ENCODE peak calls at places on chromosome 15, in seven cellular contexts. W is heart right ventricle; A is CD8-positive, alpha-beta T cell; T is epithelial cell of prostate; I is brain microvascular endothelial cell; U is effector memory CD4-positive, alpha-beta T cell; X is AG04450. N is an unnamed sample.

GRCh38 chr15:69451951-69452701 is 492 bp upstream of the RPLP1 start:
- DNase-seq in I (peak), W (no peak), X (no peak), A (peak), U (no peak), T (no peak), N (no peak)

GRCh38 chr15:42405876-42406482 is 46.7 kb downstream of the CAPN3 start:
- DNase-seq in I (no peak), W (no peak), U (no peak), T (no peak), X (no peak), A (no peak), N (no peak)

GRCh38 chr15:98853593-98854420 is 153.8 kb downstream of the PGPEP1L start:
- DNase-seq in A (no peak), X (no peak), W (no peak), I (no peak), T (no peak), U (no peak), N (no peak)

GRCh38 chr15:91348812-91349500 is 248.9 kb downstream of the SV2B start:
- DNase-seq in U (no peak), T (peak), I (no peak), A (no peak), W (no peak), X (no peak), N (no peak)

GRCh38 chr15:34795267-34796081 is at the start of gene ACTC1:
- DNase-seq in X (no peak), A (no peak), T (no peak), I (peak), W (peak), U (no peak), N (peak)

GRCh38 chr15:29115093-29115991 is 154.3 kb downstream of the NSMCE3 start:
- DNase-seq in X (no peak), W (no peak), I (peak), U (no peak), T (no peak), A (peak), N (no peak)

GRCh38 chr15:49279481-49280186 is 109.6 kb downstream of the GALK2 start:
- DNase-seq in I (no peak), T (no peak), U (no peak), X (no peak), W (no peak), A (no peak), N (no peak)

GRCh38 chr15:38526158-38526557 is 38.5 kb downstream of the RASGRP1 start:
- DNase-seq in X (no peak), I (no peak), U (no peak), W (no peak), A (no peak), T (no peak), N (no peak)

GRCh38 chr15:39455502-39455991 is 125.3 kb upstream of the THBS1 start:
- DNase-seq in T (peak), W (no peak), U (no peak), I (peak), A (no peak), X (peak), N (no peak)

GRCh38 chr15:48712546-48712945 is 67.0 kb upstream of the FBN1 start:
- DNase-seq in U (no peak), X (no peak), A (no peak), T (no peak), W (no peak), I (no peak), N (no peak)

GRCh38 chr15:96058103-96058851 is 272.2 kb upstream of the NR2F2 start:
- DNase-seq in T (no peak), X (no peak), W (no peak), I (no peak), A (no peak), U (no peak), N (no peak)

GRCh38 chr15:62119224-62119925 is 45.7 kb downstream of the C2CD4B start:
- DNase-seq in A (no peak), T (peak), U (no peak), I (peak), W (peak), X (peak), N (no peak)

GRCh38 chr15:89774492-89774891 is 1.6 kb upstream of the MESP2 start:
- DNase-seq in A (no peak), W (no peak), U (no peak), T (peak), I (no peak), X (no peak), N (no peak)

GRCh38 chr15:90231028-90232017 is 2.4 kb downstream of the CIB1 start:
- DNase-seq in A (peak), U (peak), I (no peak), T (no peak), W (no peak), X (no peak), N (peak)

GRCh38 chr15:43517354-43518072 is at the start of gene MAP1A:
- DNase-seq in I (peak), T (no peak), X (no peak), A (no peak), W (peak), U (no peak), N (peak)

GRCh38 chr15:58608129-58608590 is 141.3 kb downstream of the ADAM10 start:
- DNase-seq in I (peak), X (peak), T (no peak), A (no peak), U (no peak), W (no peak), N (no peak)

GRCh38 chr15:92277776-92278175 is 115.9 kb upstream of the ST8SIA2 start:
- DNase-seq in U (no peak), T (no peak), I (peak), W (peak), A (no peak), X (no peak), N (no peak)

GRCh38 chr15:43748376-43748775 is 2.1 kb downstream of the PDIA3 start:
- DNase-seq in W (no peak), T (no peak), U (no peak), A (no peak), I (no peak), X (no peak), N (no peak)

GRCh38 chr15:80217327-80217900 is 34.6 kb downstream of the CTXND1 start:
- DNase-seq in A (no peak), U (no peak), T (no peak), W (no peak), I (no peak), X (no peak), N (no peak)

GRCh38 chr15:83462026-83462425 is 14.9 kb downstream of the SH3GL3 start:
- DNase-seq in X (no peak), I (no peak), U (no peak), T (no peak), A (no peak), W (no peak), N (no peak)

GRCh38 chr15:74332611-74333010 is 34.8 kb downstream of the CYP11A1 start:
- DNase-seq in T (no peak), I (no peak), W (no peak), X (no peak), A (no peak), U (no peak), N (no peak)

GRCh38 chr15:66412213-66412612 is 25.5 kb downstream of the MAP2K1 start:
- DNase-seq in X (no peak), W (no peak), U (no peak), I (no peak), T (no peak), A (no peak), N (no peak)

GRCh38 chr15:56491110-56491722 is 26.3 kb upstream of the MNS1 start:
- DNase-seq in A (peak), W (peak), U (no peak), T (no peak), X (peak), I (peak), N (peak)

GRCh38 chr15:77975332-77976119 is 102.0 kb downstream of the TBC1D2B start:
- DNase-seq in I (no peak), A (no peak), W (no peak), X (no peak), U (no peak), T (no peak), N (no peak)

GRCh38 chr15:58109419-58109818 is 28.8 kb upstream of the AQP9 start:
- DNase-seq in U (no peak), W (no peak), X (no peak), I (no peak), A (no peak), T (no peak), N (no peak)

GRCh38 chr15:67198157-67198754 is 56.2 kb downstream of the AAGAB start:
- DNase-seq in U (no peak), W (no peak), A (no peak), I (no peak), X (no peak), T (no peak), N (no peak)

GRCh38 chr15:45064386-45064785 is 41.4 kb downstream of the SORD start:
- DNase-seq in W (no peak), U (no peak), A (no peak), I (peak), X (peak), T (no peak), N (no peak)

GRCh38 chr15:71083349-71083748 is 31.9 kb upstream of the THSD4 start:
- DNase-seq in I (peak), X (no peak), U (no peak), A (no peak), T (no peak), W (peak), N (no peak)

DNA sequence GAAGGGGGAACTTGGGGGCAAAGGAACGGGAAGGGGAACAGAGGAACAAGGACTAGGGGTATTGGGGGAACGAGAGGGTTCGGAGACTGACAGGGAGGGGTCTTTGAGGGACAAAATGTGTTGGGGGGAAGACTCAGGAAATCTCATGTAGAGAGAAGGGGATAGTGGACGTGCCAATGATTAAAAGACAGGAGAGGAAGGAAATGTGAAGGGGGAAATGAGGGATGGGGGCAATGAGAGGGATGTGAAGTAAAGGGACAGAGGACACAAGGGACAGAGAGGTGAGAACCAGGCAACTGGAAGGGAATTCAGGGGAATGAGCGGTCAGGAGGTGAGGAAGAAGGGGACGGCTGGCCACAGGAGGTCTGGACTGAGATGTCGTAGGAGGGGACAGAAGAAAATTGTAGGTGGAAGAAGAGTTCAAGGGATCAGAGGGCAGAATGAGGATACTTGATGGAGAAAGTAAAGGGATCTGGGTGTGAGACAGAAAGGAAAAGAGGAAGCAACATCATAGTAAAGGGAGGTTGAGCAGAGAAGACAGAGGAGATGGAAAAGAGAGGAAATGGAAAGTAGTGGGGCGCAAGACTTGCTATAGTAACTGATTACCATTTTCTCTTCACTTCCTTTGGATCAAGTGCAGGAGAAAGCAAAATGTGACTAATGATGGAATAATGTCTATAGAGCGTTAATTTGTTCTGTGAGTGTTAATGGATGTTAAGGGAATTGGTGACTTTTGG is 717 bp downstream of the RAB8B start:
- DNase-seq in U (no peak), A (no peak), T (no peak), W (no peak), X (no peak), I (no peak), N (no peak)
- H3K27ac ChIP-seq in U (peak), A (peak), T (peak), W (peak), X (no peak), I (peak), N (peak)

DNA sequence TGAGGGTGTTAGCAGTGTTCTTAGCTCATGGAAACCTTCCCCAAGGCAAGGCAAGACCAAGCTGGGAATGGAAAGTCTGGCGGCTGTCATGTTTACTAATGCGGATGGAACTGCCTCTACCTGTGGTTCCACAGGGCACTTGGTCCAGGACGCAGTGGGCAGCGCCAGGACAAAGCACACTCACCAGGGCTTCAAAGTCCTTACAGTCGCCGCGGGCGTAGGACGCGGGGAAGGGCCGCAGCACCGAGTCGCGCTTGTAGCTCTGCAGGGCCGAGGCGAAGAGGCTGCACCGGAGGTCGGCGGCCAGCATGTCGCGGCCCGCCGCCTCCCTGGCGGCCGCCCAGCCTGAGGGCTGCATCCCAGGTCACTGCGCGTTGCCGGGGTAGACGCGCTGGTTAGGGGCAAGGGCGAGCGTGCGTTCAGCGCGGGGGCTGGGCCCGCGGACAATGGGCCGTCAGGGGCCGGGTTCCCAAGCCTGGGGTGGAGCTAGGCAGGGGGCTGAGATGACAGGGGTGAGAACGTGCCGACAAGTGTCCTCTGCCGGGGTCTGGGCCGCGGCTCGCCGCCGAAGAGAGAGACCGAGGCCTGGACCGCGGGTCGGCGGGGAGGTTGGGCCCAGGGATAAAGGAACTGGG is 497 bp downstream of the PARP16 start:
- DNase-seq in X (no peak), I (no peak), W (no peak), T (no peak), U (no peak), A (peak), N (peak)
- H3K27ac ChIP-seq in X (no peak), I (peak), W (peak), T (peak), U (peak), A (peak), N (peak)

GRCh38 chr15:63244399-63244798 is 33.0 kb upstream of the APH1B start:
- DNase-seq in A (no peak), W (no peak), X (no peak), U (no peak), I (no peak), T (no peak), N (no peak)
- H3K27ac ChIP-seq in A (peak), W (peak), X (no peak), U (peak), I (peak), T (no peak), N (no peak)

GRCh38 chr15:31024330-31024729 is 32.9 kb upstream of the MTMR10 start:
- DNase-seq in I (peak), A (no peak), X (peak), U (no peak), T (peak), W (no peak), N (no peak)
- H3K27ac ChIP-seq in I (peak), A (no peak), X (peak), U (no peak), T (peak), W (no peak), N (no peak)

N was measured in substantia nigra.